ENCODE peak calls at places on chromosomes 7 and 10, in six cellular contexts. U is IMR-90, M is neuronal stem cell, S is H1, J is H9, V is mesenchymal stem cell. C is an unnamed sample. For H3K27me3, the result is how much of the 10 kb centered on the place peaks cover.

GRCh38 chr10:19929466-19930140 is 113.4 kb downstream of the PLXDC2 start:
- DNase-seq in U (peak), M (no peak), S (no peak), J (no peak), V (peak), C (no peak)

GRCh38 chr10:70607936-70608335 is 5.4 kb upstream of the PRF1 start:
- DNase-seq in U (no peak), M (no peak), S (no peak), J (no peak), V (no peak), C (no peak)

GRCh38 chr10:46992794-46993552 is 81.7 kb downstream of the PTPN20 start:
- DNase-seq in U (peak), M (no peak), S (no peak), J (peak), V (peak), C (no peak)

GRCh38 chr7:16223963-16224707 is 197.2 kb downstream of the CRPPA start:
- DNase-seq in U (no peak), M (no peak), S (no peak), J (no peak), V (no peak), C (no peak)

GRCh38 chr10:131573256-131574215 is 262.0 kb upstream of the TCERG1L start:
- DNase-seq in U (no peak), M (no peak), S (no peak), J (no peak), V (no peak), C (no peak)

GRCh38 chr7:106499897-106500296 is 161.1 kb downstream of the CCDC71L start:
- DNase-seq in U (no peak), M (no peak), S (no peak), J (no peak), V (no peak), C (no peak)

GRCh38 chr10:23768281-23768680 is 329.4 kb downstream of the OTUD1 start:
- DNase-seq in U (no peak), M (no peak), S (no peak), J (no peak), V (no peak), C (no peak)

GRCh38 chr7:18521945-18522566 is 26.5 kb downstream of the HDAC9 start:
- DNase-seq in U (peak), M (no peak), S (no peak), J (no peak), V (no peak), C (no peak)

GRCh38 chr7:93938293-93938692 is 16.8 kb downstream of the GNG11 start:
- DNase-seq in U (no peak), M (no peak), S (no peak), J (no peak), V (no peak), C (no peak)

GRCh38 chr10:90288403-90288933 is 569.4 kb downstream of the HTR7 start:
- DNase-seq in U (peak), M (no peak), S (no peak), J (no peak), V (peak), C (peak)

GRCh38 chr7:79454325-79454960 is 976 bp upstream of the MAGI2 start:
- DNase-seq in U (peak), M (peak), S (no peak), J (peak), V (peak), C (no peak)

GRCh38 chr10:122258136-122259074 is 12.7 kb upstream of the BTBD16 start:
- DNase-seq in U (peak), M (no peak), S (no peak), J (no peak), V (peak), C (no peak)

GRCh38 chr7:139853576-139854511 is 24.8 kb downstream of the TBXAS1 start:
- DNase-seq in U (peak), M (no peak), S (no peak), J (no peak), V (peak), C (peak)

GRCh38 chr7:23353172-23353571 is 54.0 kb downstream of the MALSU1 start:
- DNase-seq in U (no peak), M (peak), S (no peak), J (no peak), V (no peak), C (no peak)

GRCh38 chr10:60382946-60383681 is 6.6 kb downstream of the ANK3 start:
- DNase-seq in U (peak), M (no peak), S (no peak), J (no peak), V (peak), C (peak)

GRCh38 chr7:73659983-73660382 is 7.6 kb upstream of the VPS37D start:
- DNase-seq in U (no peak), M (no peak), S (no peak), J (no peak), V (no peak), C (no peak)

GRCh38 chr7:33233659-33234058 is 104.3 kb downstream of the BBS9 start:
- DNase-seq in U (no peak), M (no peak), S (no peak), J (no peak), V (no peak), C (no peak)

GRCh38 chr10:80459047-80459865 is 5.1 kb downstream of the TSPAN14 start:
- DNase-seq in U (no peak), M (no peak), S (no peak), J (peak), V (peak), C (no peak)

GRCh38 chr10:48428896-48429295 is 122.4 kb downstream of the MAPK8 start:
- DNase-seq in U (no peak), M (no peak), S (no peak), J (no peak), V (no peak), C (no peak)

GRCh38 chr7:77685219-77685618 is 11.0 kb upstream of the RSBN1L start:
- DNase-seq in U (no peak), M (no peak), S (no peak), J (no peak), V (peak), C (peak)

GRCh38 chr10:70832852-70833542 is 17.2 kb downstream of the SGPL1 start:
- DNase-seq in U (peak), M (no peak), S (no peak), J (no peak), V (peak), C (no peak)

GRCh38 chr10:17210361-17210760 is 8.9 kb upstream of the TRDMT1 start:
- DNase-seq in U (peak), M (no peak), S (no peak), J (no peak), V (peak), C (no peak)

GRCh38 chr10:85604884-85605283 is 761.7 kb downstream of the GRID1 start:
- DNase-seq in U (no peak), M (no peak), S (no peak), J (peak), V (no peak), C (no peak)

GRCh38 chr10:125238682-125239081 is 78.3 kb upstream of the CTBP2 start:
- DNase-seq in U (no peak), M (no peak), S (no peak), J (no peak), V (no peak), C (no peak)

GRCh38 chr10:88987243-88987726 is 3.3 kb upstream of the FAS start:
- DNase-seq in U (no peak), M (no peak), S (no peak), J (no peak), V (no peak), C (no peak)

GRCh38 chr10:71817831-71818268 is 33.2 kb downstream of the PSAP start:
- DNase-seq in U (no peak), M (no peak), S (no peak), J (no peak), V (no peak), C (no peak)

GRCh38 chr10:11832042-11832441 is 8.9 kb downstream of the PROSER2 start:
- DNase-seq in U (no peak), M (no peak), S (no peak), J (no peak), V (no peak), C (no peak)

GRCh38 chr7:117707080-117707479 is 166.2 kb downstream of the CTTNBP2 start:
- DNase-seq in U (no peak), M (no peak), S (no peak), J (no peak), V (no peak), C (no peak)

GRCh38 chr7:54946271-54946670 is 72.5 kb upstream of the EGFR start:
- DNase-seq in U (no peak), M (no peak), S (no peak), J (no peak), V (no peak), C (peak)

GRCh38 chr10:77357185-77357584 is 280.4 kb downstream of the KCNMA1 start:
- DNase-seq in U (no peak), M (no peak), S (no peak), J (no peak), V (no peak), C (no peak)

GRCh38 chr10:72221278-72221677 is 5.2 kb upstream of the ASCC1 start:
- DNase-seq in U (no peak), M (no peak), S (no peak), J (no peak), V (no peak), C (no peak)

GRCh38 chr10:124677871-124678565 is 66.2 kb downstream of the FAM53B start:
- DNase-seq in U (peak), M (no peak), S (no peak), J (no peak), V (no peak), C (no peak)

GRCh38 chr7:103379270-103379975 is 32.0 kb downstream of the PSMC2 start:
- DNase-seq in U (no peak), M (no peak), S (no peak), J (no peak), V (no peak), C (no peak)

GRCh38 chr10:43236176-43236850 is 30.6 kb downstream of the RASGEF1A start:
- DNase-seq in U (no peak), M (no peak), S (no peak), J (no peak), V (no peak), C (no peak)

GRCh38 chr7:30206942-30207341 is 72.2 kb downstream of the MTURN start:
- DNase-seq in U (no peak), M (no peak), S (no peak), J (no peak), V (no peak), C (no peak)

GRCh38 chr7:36533717-36534116 is 144.1 kb downstream of the ANLN start:
- DNase-seq in U (no peak), M (no peak), S (no peak), J (no peak), V (no peak), C (no peak)

GRCh38 chr10:23362879-23363787 is 18.5 kb upstream of the C10orf67 start:
- DNase-seq in U (no peak), M (no peak), S (no peak), J (no peak), V (no peak), C (no peak)

GRCh38 chr10:101018118-101018599 is 12.8 kb downstream of the PDZD7 start:
- DNase-seq in U (no peak), M (no peak), S (no peak), J (peak), V (peak), C (peak)

GRCh38 chr7:112225006-112225405 is 18.5 kb downstream of the ZNF277 start:
- DNase-seq in U (no peak), M (no peak), S (no peak), J (no peak), V (no peak), C (no peak)

GRCh38 chr7:9945882-9946281 is 1027.8 kb upstream of the PHF14 start:
- DNase-seq in U (no peak), M (no peak), S (no peak), J (no peak), V (peak), C (no peak)
- H3K14ac ChIP-seq in U (no peak), M (no peak), S (no peak), J (no peak), V (no peak), C (no peak)

GRCh38 chr7:1257863-1258262 is 25.2 kb downstream of the UNCX start:
- DNase-seq in U (no peak), M (no peak), S (no peak), J (no peak), V (no peak), C (no peak)
- H3K27me3 ChIP-seq in U (half or more), M (under half), S (under half), J (under half), V (half or more), C (under half)

DNA sequence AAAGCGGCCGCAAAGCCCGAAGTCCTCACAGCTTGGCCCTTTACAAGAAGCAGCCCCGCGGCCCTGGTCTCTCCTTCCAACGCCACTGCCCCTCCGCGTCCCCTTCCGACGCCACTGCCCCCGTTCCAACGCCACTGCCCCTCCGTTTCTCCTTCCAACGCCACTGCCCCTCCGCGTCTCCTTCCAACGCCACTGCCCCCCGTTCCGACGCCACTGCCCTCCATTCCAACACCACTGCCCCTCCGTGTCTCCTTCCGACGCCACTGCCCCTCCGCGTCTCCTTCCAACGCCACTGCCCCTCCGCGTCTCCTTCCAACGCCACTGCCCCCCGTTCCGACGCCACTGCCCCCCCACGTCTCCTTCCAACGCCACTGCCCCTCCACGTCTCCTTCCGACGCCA is 33.1 kb downstream of the AP5Z1 start:
- DNase-seq in U (no peak), M (no peak), S (no peak), J (peak), V (no peak), C (no peak)
- H3K14ac ChIP-seq in U (no peak), M (no peak), S (no peak), J (no peak), V (no peak), C (no peak)

GRCh38 chr7:155459867-155460461 is 2.0 kb downstream of the EN2 start:
- DNase-seq in U (no peak), M (no peak), S (no peak), J (no peak), V (no peak), C (no peak)
- H3K27me3 ChIP-seq in U (half or more), M (half or more), S (half or more), J (half or more), V (half or more), C (half or more)

GRCh38 chr10:68812420-68812819 is 14.9 kb upstream of the STOX1 start:
- DNase-seq in U (no peak), M (no peak), S (no peak), J (no peak), V (no peak), C (no peak)
- H3K14ac ChIP-seq in U (no peak), M (no peak), S (no peak), J (no peak), V (no peak), C (no peak)

DNA sequence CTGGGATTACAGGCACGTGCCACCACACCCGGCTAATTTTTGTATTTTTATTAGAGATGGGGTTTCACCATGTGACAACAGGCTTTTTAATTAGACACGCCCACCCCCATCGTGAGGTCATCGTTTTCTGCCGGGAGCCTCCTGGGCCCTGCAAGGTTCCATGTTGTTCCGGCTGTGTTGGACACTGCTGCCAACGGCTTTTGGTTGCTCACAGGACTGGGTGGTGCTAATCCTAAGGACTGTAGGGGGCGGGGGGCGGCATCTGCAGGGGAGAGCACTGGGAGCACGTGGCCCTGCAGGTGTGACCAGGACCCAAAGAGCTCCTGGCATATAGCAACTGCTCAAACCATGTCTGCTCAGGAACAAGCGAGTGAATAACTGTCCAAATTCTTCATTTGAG is 29.5 kb upstream of the INSIG1 start:
- DNase-seq in U (no peak), M (no peak), S (no peak), J (no peak), V (no peak), C (no peak)
- H3K27me3 ChIP-seq in U (under half), M (under half), S (under half), J (under half), V (under half), C (under half)

GRCh38 chr7:159125104-159125943 is 19.3 kb downstream of the VIPR2 start:
- DNase-seq in U (no peak), M (no peak), S (no peak), J (peak), V (no peak), C (no peak)
- H3K14ac ChIP-seq in U (no peak), M (peak), S (no peak), J (peak), V (no peak), C (peak)

GRCh38 chr10:62887642-62888041 is 71.5 kb upstream of the EGR2 start:
- DNase-seq in U (no peak), M (no peak), S (no peak), J (no peak), V (no peak), C (no peak)

GRCh38 chr10:62894156-62894555 is 78.0 kb upstream of the EGR2 start:
- DNase-seq in U (no peak), M (no peak), S (no peak), J (no peak), V (no peak), C (no peak)

GRCh38 chr10:62895058-62895457 is 78.9 kb upstream of the EGR2 start:
- DNase-seq in U (peak), M (no peak), S (no peak), J (no peak), V (no peak), C (peak)

GRCh38 chr10:62890395-62890794 is 74.2 kb upstream of the EGR2 start:
- DNase-seq in U (no peak), M (no peak), S (no peak), J (no peak), V (no peak), C (no peak)

GRCh38 chr10:62893036-62893435 is 76.9 kb upstream of the EGR2 start:
- DNase-seq in U (no peak), M (no peak), S (no peak), J (no peak), V (no peak), C (no peak)
- H3K27me3 ChIP-seq in U (under half), M (under half), S (under half), J (under half), V (under half), C (under half)

DNA sequence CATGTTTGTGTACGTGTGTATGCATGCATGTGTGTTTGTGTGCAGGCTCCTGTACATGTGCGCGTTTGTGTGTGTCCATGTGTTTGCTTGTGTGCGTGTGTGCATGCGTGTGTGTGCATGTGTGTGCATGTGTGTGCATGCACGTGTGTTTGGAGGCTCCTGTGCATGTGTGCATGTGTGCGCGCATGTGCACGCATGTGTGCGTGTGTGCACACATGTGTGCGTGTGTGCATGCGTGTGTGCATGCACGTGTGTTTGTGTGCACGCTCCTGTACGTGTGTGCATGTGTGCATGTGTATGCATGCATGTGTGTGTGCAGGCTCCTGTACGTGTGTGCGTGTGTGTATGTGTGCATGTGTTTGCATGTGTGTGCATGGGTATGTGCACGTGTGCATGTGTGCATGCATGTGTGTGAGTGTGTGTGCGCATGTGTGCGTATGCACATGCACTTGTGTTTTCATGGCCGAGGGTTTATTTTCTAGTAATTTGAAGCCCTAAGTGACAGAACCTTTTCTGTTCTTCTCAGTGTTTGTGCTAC is 59.2 kb downstream of the INPP5A start:
- DNase-seq in U (no peak), M (no peak), S (no peak), J (no peak), V (no peak), C (no peak)
- H3K14ac ChIP-seq in U (no peak), M (peak), S (no peak), J (no peak), V (no peak), C (no peak)

GRCh38 chr10:117163954-117164292 is 25.9 kb upstream of the VAX1 start:
- DNase-seq in U (no peak), M (no peak), S (no peak), J (no peak), V (no peak), C (no peak)
- H3K27me3 ChIP-seq in U (half or more), M (under half), S (half or more), J (half or more), V (half or more), C (half or more)